ENCODE peak calls at places on chromosome 15, in four cellular contexts. J is HEK293T, V is GM12878, K is K562. N is an unnamed sample.

GRCh38 chr15:52503788-52504496 is 24.7 kb downstream of the MYO5A start:
- DNase-seq in K (no peak), V (peak; percentile 51), J (no peak), N (no peak)

GRCh38 chr15:34012461-34013028 is 26.5 kb downstream of the AVEN start:
- DNase-seq in J (no peak), V (no peak), K (no peak), N (no peak)

GRCh38 chr15:100898661-100899462 is 19.2 kb downstream of the ALDH1A3 start:
- DNase-seq in J (no peak), V (no peak), K (no peak), N (no peak)

GRCh38 chr15:31440754-31441298 is 114.2 kb downstream of the KLF13 start:
- DNase-seq in V (no peak), J (no peak), K (no peak), N (no peak)

GRCh38 chr15:75661041-75661778 is 13.5 kb downstream of the SNX33 start:
- DNase-seq in J (no peak), V (no peak), K (no peak), N (peak; percentile 45)

GRCh38 chr15:49900036-49900435 is 219.0 kb downstream of the ATP8B4 start:
- DNase-seq in V (no peak), K (no peak), J (no peak), N (no peak)

GRCh38 chr15:75177360-75178071 is 24.2 kb upstream of the C15orf39 start:
- DNase-seq in V (no peak), K (no peak), J (no peak), N (no peak)

GRCh38 chr15:29475096-29475495 is 205.5 kb upstream of the NSMCE3 start:
- DNase-seq in V (no peak), K (no peak), J (no peak), N (no peak)

GRCh38 chr15:70266412-70267089 is 168.8 kb upstream of the TLE3 start:
- DNase-seq in V (no peak), K (no peak), J (no peak), N (no peak)

GRCh38 chr15:88645171-88646087 is 6.6 kb downstream of the ISG20 start:
- DNase-seq in V (no peak), K (no peak), J (no peak), N (no peak)

GRCh38 chr15:100692259-100692658 is 89.9 kb downstream of the ASB7 start:
- DNase-seq in J (no peak), K (no peak), V (no peak), N (no peak)

GRCh38 chr15:57237282-57237642 is 139.0 kb upstream of the CGNL1 start:
- DNase-seq in V (no peak), J (no peak), K (no peak), N (no peak)

GRCh38 chr15:41934843-41935242 is 37.5 kb downstream of the EHD4 start:
- DNase-seq in V (no peak), J (no peak), K (peak; percentile 37), N (no peak)

GRCh38 chr15:91706366-91707032 is 147.0 kb upstream of the SLCO3A1 start:
- DNase-seq in K (peak; percentile 53), V (peak; percentile 3), J (peak; percentile 67), N (peak; percentile 38)

GRCh38 chr15:60496853-60497252 is 17.9 kb upstream of the ICE2 start:
- DNase-seq in V (no peak), J (no peak), K (no peak), N (no peak)

GRCh38 chr15:52540374-52541012 is 11.8 kb upstream of the MYO5A start:
- DNase-seq in K (no peak), V (no peak), J (no peak), N (no peak)

GRCh38 chr15:44657378-44657777 is 6.1 kb downstream of the SPG11 start:
- DNase-seq in K (no peak), V (no peak), J (no peak), N (no peak)

GRCh38 chr15:35874260-35874905 is 328.4 kb upstream of the DPH6 start:
- DNase-seq in J (peak; percentile 11), V (no peak), K (peak; percentile 7), N (no peak)

GRCh38 chr15:40871749-40872617 is 2.1 kb downstream of the RHOV start:
- DNase-seq in J (no peak), K (no peak), V (peak; percentile 76), N (no peak)

GRCh38 chr15:86362556-86362955 is 282.9 kb downstream of the AGBL1 start:
- DNase-seq in J (no peak), K (no peak), V (no peak), N (no peak)

GRCh38 chr15:95825672-95826387 is 504.7 kb upstream of the NR2F2 start:
- DNase-seq in V (no peak), J (peak; percentile 35), K (no peak), N (no peak)

GRCh38 chr15:86645861-86646393 is 566.3 kb downstream of the AGBL1 start:
- DNase-seq in J (no peak), K (no peak), V (no peak), N (no peak)

GRCh38 chr15:89958107-89958805 is 42.9 kb upstream of the ZNF710 start:
- DNase-seq in K (no peak), V (no peak), J (no peak), N (peak; percentile 24)

GRCh38 chr15:58228708-58229107 is 90.5 kb downstream of the AQP9 start:
- DNase-seq in V (no peak), J (no peak), K (no peak), N (no peak)

GRCh38 chr15:50042775-50043174 is 76.3 kb downstream of the ATP8B4 start:
- DNase-seq in J (no peak), K (no peak), V (no peak), N (no peak)

GRCh38 chr15:75149911-75150709 is 51.6 kb upstream of the C15orf39 start:
- DNase-seq in J (no peak), V (no peak), K (peak; percentile 39), N (no peak)

GRCh38 chr15:79105141-79105540 is 14.6 kb upstream of the RASGRF1 start:
- DNase-seq in J (no peak), K (no peak), V (no peak), N (no peak)

GRCh38 chr15:31013863-31014607 is 22.6 kb upstream of the MTMR10 start:
- DNase-seq in K (no peak), V (peak; percentile 65), J (no peak), N (peak; percentile 52)

GRCh38 chr15:93703092-93703785 is 528.1 kb upstream of the MCTP2 start:
- DNase-seq in V (no peak), K (no peak), J (no peak), N (no peak)

GRCh38 chr15:80999623-81000036 is 1.1 kb upstream of the TLNRD1 start:
- DNase-seq in K (peak; percentile 54), J (no peak), V (no peak), N (no peak)

GRCh38 chr15:81002004-81002253 is 1.2 kb downstream of the TLNRD1 start:
- DNase-seq in K (no peak), J (no peak), V (no peak), N (no peak)

GRCh38 chr15:81001180-81002003 is 669 bp downstream of the TLNRD1 start:
- DNase-seq in V (no peak), K (peak; percentile 69), J (peak; percentile 67), N (no peak)

GRCh38 chr15:81000144-81000625 is 538 bp upstream of the TLNRD1 start:
- DNase-seq in K (no peak), J (no peak), V (no peak), N (peak; percentile 27)

DNA sequence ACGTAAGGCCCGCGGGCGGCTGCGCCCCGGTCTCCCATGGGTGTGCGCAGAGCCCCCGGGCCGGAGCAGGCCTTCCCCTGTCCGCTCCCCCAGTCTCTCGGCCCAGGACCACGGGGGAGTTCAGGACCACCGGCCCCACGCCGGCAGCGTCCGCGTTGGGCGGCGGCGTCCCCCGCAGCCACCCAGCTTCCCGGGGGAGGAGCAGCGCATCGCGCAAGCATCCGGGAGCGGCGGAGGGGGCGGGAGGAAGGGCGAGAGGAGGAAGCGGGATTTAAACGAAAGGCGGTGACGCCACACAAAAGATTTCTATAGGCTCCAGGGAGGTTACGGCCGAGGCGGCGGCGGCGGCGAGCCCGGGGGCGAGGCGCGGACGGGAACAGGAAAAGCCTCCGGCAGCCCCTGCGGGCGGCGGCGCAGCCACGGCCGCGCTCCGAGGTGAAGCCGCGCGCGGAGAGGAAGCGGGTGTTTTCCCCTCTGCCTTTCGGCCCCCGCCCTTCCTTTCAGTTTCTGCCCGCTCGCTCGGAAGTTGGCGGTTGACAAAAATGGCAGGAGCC is at the start of gene TLNRD1:
- DNase-seq in J (peak; percentile 88), K (peak; percentile 89), V (no peak), N (peak; percentile 83)
- TF ChIP-seq TARDBP in J (no peak), K (no peak), V (no peak), N (no peak)

GRCh38 chr15:43210172-43210745 is 10.6 kb downstream of the EPB42 start:
- DNase-seq in J (no peak), K (no peak), V (no peak), N (no peak)

GRCh38 chr15:43208052-43209002 is 12.5 kb downstream of the EPB42 start:
- DNase-seq in V (no peak), K (no peak), J (no peak), N (no peak)

GRCh38 chr15:43210807-43211206 is 10.0 kb downstream of the EPB42 start:
- DNase-seq in V (no peak), J (no peak), K (no peak), N (no peak)

GRCh38 chr15:43211336-43211735 is 9.5 kb downstream of the EPB42 start:
- DNase-seq in V (no peak), K (no peak), J (no peak), N (no peak)

GRCh38 chr15:43209059-43209824 is 11.6 kb downstream of the EPB42 start:
- DNase-seq in J (peak; percentile 36), V (no peak), K (peak; percentile 78), N (peak; percentile 41)
- TF ChIP-seq TARDBP in J (no peak), V (no peak), K (no peak), N (no peak)

GRCh38 chr15:68615301-68615700 is 36.5 kb downstream of the CORO2B start:
- DNase-seq in V (no peak), K (no peak), J (no peak), N (no peak)

GRCh38 chr15:68617001-68617400 is 38.2 kb downstream of the CORO2B start:
- DNase-seq in V (no peak), J (no peak), K (no peak), N (no peak)

GRCh38 chr15:68614621-68615035 is 35.8 kb downstream of the CORO2B start:
- DNase-seq in K (no peak), V (no peak), J (no peak), N (no peak)

GRCh38 chr15:68616397-68616796 is 37.6 kb downstream of the CORO2B start:
- DNase-seq in V (no peak), K (no peak), J (no peak), N (no peak)

GRCh38 chr15:68615811-68616210 is 37.0 kb downstream of the CORO2B start:
- DNase-seq in K (no peak), V (no peak), J (no peak), N (no peak)
- TF ChIP-seq TARDBP in K (no peak), V (no peak), J (no peak), N (no peak)

DNA sequence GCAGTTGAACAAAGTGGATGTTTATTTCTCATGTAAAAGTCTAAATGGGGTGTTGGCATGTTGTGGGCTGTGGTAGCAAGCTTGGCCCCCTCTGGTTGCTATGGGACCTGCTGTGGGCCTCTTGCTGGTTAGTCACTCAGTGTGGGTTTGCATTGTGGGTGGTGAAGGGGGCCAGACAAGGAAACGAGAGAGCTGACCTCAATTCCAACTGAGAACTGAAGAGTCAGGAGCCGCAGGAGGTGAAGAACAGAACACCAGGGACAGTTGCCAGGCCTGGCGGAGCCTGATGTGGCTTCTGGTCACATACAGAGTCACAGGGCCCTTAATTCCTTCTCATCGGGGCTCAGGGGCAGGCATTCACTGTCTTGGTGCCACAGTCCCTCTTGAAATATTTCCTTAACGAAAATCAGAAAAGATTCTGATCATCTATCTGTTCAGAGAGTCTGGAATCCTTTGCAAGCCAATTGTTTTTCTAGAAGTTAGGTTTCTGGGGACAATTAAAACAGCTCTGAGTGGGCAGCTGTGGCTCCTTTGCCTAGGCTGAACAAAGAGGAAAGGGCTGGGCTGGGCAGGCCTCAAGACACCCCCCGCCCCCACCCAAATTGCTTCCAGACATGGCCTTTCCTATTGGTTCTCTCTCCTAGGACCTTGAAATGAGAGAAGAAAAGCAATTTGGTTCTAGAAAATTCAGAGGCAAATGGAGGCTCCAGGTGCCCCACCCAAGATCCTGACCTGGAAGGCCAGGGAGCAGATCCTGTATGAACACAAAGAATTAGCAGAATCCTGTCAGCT is 2.1 kb upstream of the ADPGK start:
- DNase-seq in V (no peak), K (no peak), J (no peak), N (no peak)
- TF ChIP-seq TARDBP in V (no peak), K (no peak), J (no peak), N (no peak)